ENCODE peak calls at places on chromosomes 2 and 18, in six cellular contexts. U, C, G, W, I and E are unnamed samples. For H3K27me3, the result is how much of the 10 kb centered on the place peaks cover.

GRCh38 chr2:231530099-231531085 is at the start of gene NMUR1:
- DNase-seq in U (peak), C (no peak), G (no peak), W (no peak), I (peak), E (peak)

GRCh38 chr2:214066847-214067246 is 344.0 kb upstream of the VWC2L start:
- DNase-seq in U (no peak), C (no peak), G (no peak), W (no peak), I (no peak), E (no peak)

GRCh38 chr2:230602562-230603230 is 109.9 kb upstream of the CAB39 start:
- DNase-seq in U (no peak), C (no peak), G (no peak), W (no peak), I (no peak), E (peak)

GRCh38 chr2:183250061-183250460 is 125.8 kb downstream of the NUP35 start:
- DNase-seq in U (no peak), C (no peak), G (no peak), W (no peak), I (no peak), E (no peak)

GRCh38 chr2:226483143-226483542 is 316.5 kb downstream of the IRS1 start:
- DNase-seq in U (no peak), C (no peak), G (no peak), W (peak), I (no peak), E (no peak)

GRCh38 chr2:208363485-208363884 is 43.1 kb upstream of the PTH2R start:
- DNase-seq in U (no peak), C (peak), G (no peak), W (peak), I (no peak), E (no peak)

GRCh38 chr2:181566643-181567042 is 90.3 kb downstream of the CERKL start:
- DNase-seq in U (no peak), C (no peak), G (no peak), W (no peak), I (no peak), E (no peak)

GRCh38 chr2:48346124-48346536 is 183.8 kb upstream of the STON1 start:
- DNase-seq in U (peak), C (peak), G (no peak), W (peak), I (peak), E (no peak)

GRCh38 chr2:32479224-32479623 is 122.4 kb downstream of the BIRC6 start:
- DNase-seq in U (no peak), C (peak), G (no peak), W (peak), I (no peak), E (no peak)

GRCh38 chr2:60260646-60261296 is 292.7 kb downstream of the BCL11A start:
- DNase-seq in U (no peak), C (no peak), G (no peak), W (no peak), I (peak), E (no peak)

GRCh38 chr2:10864888-10865551 is 46.7 kb upstream of the KCNF1 start:
- DNase-seq in U (no peak), C (no peak), G (no peak), W (no peak), I (no peak), E (no peak)

GRCh38 chr2:120762341-120763061 is 26.8 kb downstream of the GLI2 start:
- DNase-seq in U (peak), C (no peak), G (no peak), W (no peak), I (peak), E (no peak)

GRCh38 chr2:232658217-232658785 is 24.9 kb downstream of the EFHD1 start:
- DNase-seq in U (no peak), C (no peak), G (no peak), W (no peak), I (no peak), E (no peak)

GRCh38 chr2:225137971-225138370 is 95.7 kb upstream of the DOCK10 start:
- DNase-seq in U (no peak), C (peak), G (no peak), W (peak), I (no peak), E (no peak)

GRCh38 chr2:43226955-43227829 is 786 bp upstream of the ZFP36L2 start:
- DNase-seq in U (peak), C (peak), G (peak), W (peak), I (peak), E (peak)

GRCh38 chr2:224837066-224837465 is 120.9 kb upstream of the CCDC195 start:
- DNase-seq in U (no peak), C (no peak), G (no peak), W (peak), I (no peak), E (no peak)

GRCh38 chr2:200264631-200265030 is 41.9 kb upstream of the SPATS2L start:
- DNase-seq in U (no peak), C (no peak), G (no peak), W (no peak), I (no peak), E (no peak)

GRCh38 chr2:43051316-43051715 is 175.1 kb downstream of the ZFP36L2 start:
- DNase-seq in U (peak), C (peak), G (no peak), W (peak), I (no peak), E (peak)

GRCh38 chr2:119393971-119394748 is 27.4 kb downstream of the DBI start:
- DNase-seq in U (no peak), C (no peak), G (no peak), W (no peak), I (no peak), E (no peak)

GRCh38 chr2:18209934-18210639 is 331.6 kb downstream of the KCNS3 start:
- DNase-seq in U (no peak), C (peak), G (no peak), W (peak), I (no peak), E (no peak)

GRCh38 chr2:121360566-121361300 is 75.7 kb upstream of the TFCP2L1 start:
- DNase-seq in U (no peak), C (peak), G (peak), W (peak), I (peak), E (no peak)

GRCh38 chr2:111710085-111710484 is 173.9 kb downstream of the ANAPC1 start:
- DNase-seq in U (no peak), C (no peak), G (no peak), W (peak), I (no peak), E (no peak)

GRCh38 chr18:72197598-72197997 is 346.5 kb downstream of the CBLN2 start:
- DNase-seq in U (no peak), C (no peak), G (no peak), W (no peak), I (no peak), E (no peak)

GRCh38 chr2:233707979-233708644 is 4.6 kb upstream of the UGT1A5 start:
- DNase-seq in U (no peak), C (peak), G (no peak), W (peak), I (no peak), E (no peak)

GRCh38 chr18:69490813-69491212 is 90.1 kb downstream of the DOK6 start:
- DNase-seq in U (no peak), C (peak), G (no peak), W (peak), I (no peak), E (no peak)

GRCh38 chr2:38130877-38131276 is 54.9 kb upstream of the CYP1B1 start:
- DNase-seq in U (no peak), C (no peak), G (no peak), W (no peak), I (no peak), E (no peak)

GRCh38 chr18:1659190-1659589 is 754.5 kb downstream of the ADCYAP1 start:
- DNase-seq in U (no peak), C (no peak), G (no peak), W (no peak), I (peak), E (no peak)

GRCh38 chr2:236700703-236701102 is 131.1 kb downstream of the ACKR3 start:
- DNase-seq in U (no peak), C (no peak), G (no peak), W (no peak), I (no peak), E (no peak)

GRCh38 chr2:150856596-150857281 is 369.3 kb upstream of the RND3 start:
- DNase-seq in U (no peak), C (peak), G (no peak), W (no peak), I (no peak), E (no peak)

DNA sequence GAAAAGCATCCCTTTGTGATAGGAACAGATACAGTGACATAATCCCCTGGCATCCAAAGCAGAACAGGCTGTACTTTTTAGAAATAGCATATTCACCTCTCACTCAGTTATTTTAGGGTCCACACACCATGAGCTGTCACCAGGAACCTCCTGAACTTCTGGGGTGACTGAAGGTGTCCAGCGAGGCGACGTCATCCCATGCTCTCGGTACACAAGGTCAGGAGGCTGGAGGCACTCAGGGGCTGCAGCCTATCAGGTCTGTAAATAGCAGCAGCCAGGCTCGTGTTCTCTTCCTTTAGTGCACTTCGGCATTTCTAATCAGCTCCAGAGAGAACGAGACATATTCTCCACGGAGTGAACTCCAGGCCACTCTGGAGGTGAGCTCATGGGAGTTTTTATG is 98.3 kb downstream of the GATA6 start:
- DNase-seq in U (no peak), C (no peak), G (no peak), W (no peak), I (no peak), E (no peak)
- H3K27ac ChIP-seq in U (no peak), C (no peak), G (no peak), W (no peak), I (no peak), E (no peak)

GRCh38 chr18:62991959-62992358 is 276.6 kb downstream of the PHLPP1 start:
- DNase-seq in U (no peak), C (no peak), G (no peak), W (no peak), I (no peak), E (no peak)
- TF ChIP-seq CTCF in U (no peak), C (no peak), G (no peak), W (no peak), I (no peak), E (no peak)

DNA sequence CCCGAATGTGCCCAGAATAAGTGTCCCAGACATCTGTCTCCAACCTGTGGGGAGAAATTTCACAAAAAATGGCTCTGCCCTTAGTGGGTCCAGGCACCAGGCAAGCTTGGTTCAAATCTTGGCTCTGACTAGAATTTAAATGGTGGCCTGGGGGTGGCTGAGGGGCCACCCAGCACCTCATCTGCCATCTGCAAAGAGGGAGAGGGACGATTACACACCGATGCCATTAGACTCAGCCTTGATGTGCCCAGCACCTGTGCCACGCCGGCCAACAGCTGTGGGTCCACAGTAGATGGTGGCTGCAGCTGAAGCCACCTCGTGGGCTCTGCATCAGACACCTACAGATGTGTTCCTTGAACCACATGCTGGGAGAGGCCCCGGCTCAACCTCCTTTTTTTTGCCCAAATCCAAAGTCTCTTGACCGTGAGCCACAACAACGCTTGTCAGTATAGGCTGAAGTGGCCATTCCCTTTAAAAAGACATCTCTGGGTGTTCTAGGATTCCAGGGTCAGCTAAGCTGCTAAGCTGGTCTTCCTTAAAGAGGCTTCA is 222.0 kb upstream of the RAB6C start:
- DNase-seq in U (no peak), C (no peak), G (no peak), W (no peak), I (no peak), E (no peak)
- H3K27me3 ChIP-seq in U (under half), C (under half), G (under half), W (under half), I (under half), E (under half)

GRCh38 chr18:7902399-7902839 is 335.3 kb downstream of the PTPRM start:
- DNase-seq in U (peak), C (peak), G (no peak), W (peak), I (no peak), E (no peak)
- H3K27ac ChIP-seq in U (no peak), C (peak), G (no peak), W (peak), I (no peak), E (no peak)